ENCODE peak calls at places on chromosomes 6 and 20, in five cellular contexts. One of them, this sample, is unnamed.

GRCh38 chr20:44217342-44218092 is 6.9 kb upstream of the OSER1 start:
- DNase-seq in stimulated activated CD8-positive, alpha-beta memory T cell treated with anti-CD3 and anti-CD28 coated beads, Interleukin-4, amount 100 ng/mL, for 24 hours: peak
- DNase-seq in neural crest cell: peak
- DNase-seq in GF-D8: peak
- DNase-seq in WTC11: peak
- DNase-seq in this sample: peak

GRCh38 chr6:44444853-44445252 is 57.3 kb downstream of the CDC5L start:
- DNase-seq in GF-D8: no peak
- DNase-seq in WTC11: no peak
- DNase-seq in neural crest cell: no peak
- DNase-seq in stimulated activated CD8-positive, alpha-beta memory T cell treated with anti-CD3 and anti-CD28 coated beads, Interleukin-4, amount 100 ng/mL, for 24 hours: no peak
- DNase-seq in this sample: no peak

GRCh38 chr6:81988871-81989270 is 236.4 kb upstream of the TENT5A start:
- DNase-seq in WTC11: no peak
- DNase-seq in neural crest cell: no peak
- DNase-seq in stimulated activated CD8-positive, alpha-beta memory T cell treated with anti-CD3 and anti-CD28 coated beads, Interleukin-4, amount 100 ng/mL, for 24 hours: no peak
- DNase-seq in GF-D8: no peak
- DNase-seq in this sample: no peak

GRCh38 chr6:39330476-39330875 is 8.0 kb upstream of the KCNK16 start:
- DNase-seq in WTC11: no peak
- DNase-seq in GF-D8: no peak
- DNase-seq in neural crest cell: no peak
- DNase-seq in stimulated activated CD8-positive, alpha-beta memory T cell treated with anti-CD3 and anti-CD28 coated beads, Interleukin-4, amount 100 ng/mL, for 24 hours: no peak
- DNase-seq in this sample: no peak

GRCh38 chr20:8424010-8424409 is 291.9 kb downstream of the PLCB1 start:
- DNase-seq in WTC11: no peak
- DNase-seq in GF-D8: no peak
- DNase-seq in neural crest cell: no peak
- DNase-seq in stimulated activated CD8-positive, alpha-beta memory T cell treated with anti-CD3 and anti-CD28 coated beads, Interleukin-4, amount 100 ng/mL, for 24 hours: no peak
- DNase-seq in this sample: no peak

GRCh38 chr20:61569836-61570235 is 317.8 kb downstream of the CDH4 start:
- DNase-seq in neural crest cell: no peak
- DNase-seq in WTC11: no peak
- DNase-seq in GF-D8: no peak
- DNase-seq in stimulated activated CD8-positive, alpha-beta memory T cell treated with anti-CD3 and anti-CD28 coated beads, Interleukin-4, amount 100 ng/mL, for 24 hours: no peak
- DNase-seq in this sample: no peak

GRCh38 chr20:46575394-46575793 is 24.9 kb upstream of the OCSTAMP start:
- DNase-seq in WTC11: no peak
- DNase-seq in neural crest cell: no peak
- DNase-seq in stimulated activated CD8-positive, alpha-beta memory T cell treated with anti-CD3 and anti-CD28 coated beads, Interleukin-4, amount 100 ng/mL, for 24 hours: no peak
- DNase-seq in GF-D8: no peak
- DNase-seq in this sample: no peak

GRCh38 chr6:108585921-108586320 is 25.2 kb downstream of the FOXO3 start:
- DNase-seq in stimulated activated CD8-positive, alpha-beta memory T cell treated with anti-CD3 and anti-CD28 coated beads, Interleukin-4, amount 100 ng/mL, for 24 hours: no peak
- DNase-seq in GF-D8: no peak
- DNase-seq in WTC11: no peak
- DNase-seq in neural crest cell: no peak
- DNase-seq in this sample: no peak

GRCh38 chr20:54608039-54608745 is 132.8 kb downstream of the DOK5 start:
- DNase-seq in neural crest cell: no peak
- DNase-seq in stimulated activated CD8-positive, alpha-beta memory T cell treated with anti-CD3 and anti-CD28 coated beads, Interleukin-4, amount 100 ng/mL, for 24 hours: no peak
- DNase-seq in GF-D8: no peak
- DNase-seq in WTC11: no peak
- DNase-seq in this sample: no peak

GRCh38 chr6:67131827-67132226 is 1424.8 kb upstream of the EYS start:
- DNase-seq in GF-D8: no peak
- DNase-seq in stimulated activated CD8-positive, alpha-beta memory T cell treated with anti-CD3 and anti-CD28 coated beads, Interleukin-4, amount 100 ng/mL, for 24 hours: no peak
- DNase-seq in WTC11: no peak
- DNase-seq in neural crest cell: no peak
- DNase-seq in this sample: no peak

GRCh38 chr20:8492182-8492581 is 360.1 kb downstream of the PLCB1 start:
- DNase-seq in neural crest cell: no peak
- DNase-seq in stimulated activated CD8-positive, alpha-beta memory T cell treated with anti-CD3 and anti-CD28 coated beads, Interleukin-4, amount 100 ng/mL, for 24 hours: no peak
- DNase-seq in GF-D8: no peak
- DNase-seq in WTC11: no peak
- DNase-seq in this sample: no peak

GRCh38 chr20:51093240-51093763 is 70.4 kb upstream of the KCNG1 start:
- DNase-seq in stimulated activated CD8-positive, alpha-beta memory T cell treated with anti-CD3 and anti-CD28 coated beads, Interleukin-4, amount 100 ng/mL, for 24 hours: no peak
- DNase-seq in neural crest cell: no peak
- DNase-seq in GF-D8: no peak
- DNase-seq in WTC11: no peak
- DNase-seq in this sample: no peak

GRCh38 chr6:68875403-68875802 is 240.3 kb downstream of the ADGRB3 start:
- DNase-seq in WTC11: no peak
- DNase-seq in GF-D8: no peak
- DNase-seq in neural crest cell: no peak
- DNase-seq in stimulated activated CD8-positive, alpha-beta memory T cell treated with anti-CD3 and anti-CD28 coated beads, Interleukin-4, amount 100 ng/mL, for 24 hours: no peak
- DNase-seq in this sample: no peak

GRCh38 chr20:48294196-48294595 is 508.9 kb upstream of the SULF2 start:
- DNase-seq in stimulated activated CD8-positive, alpha-beta memory T cell treated with anti-CD3 and anti-CD28 coated beads, Interleukin-4, amount 100 ng/mL, for 24 hours: no peak
- DNase-seq in neural crest cell: no peak
- DNase-seq in WTC11: no peak
- DNase-seq in GF-D8: no peak
- DNase-seq in this sample: no peak

GRCh38 chr6:149248688-149249369 is 68.7 kb upstream of the TAB2 start:
- DNase-seq in neural crest cell: no peak
- DNase-seq in WTC11: no peak
- DNase-seq in GF-D8: no peak
- DNase-seq in stimulated activated CD8-positive, alpha-beta memory T cell treated with anti-CD3 and anti-CD28 coated beads, Interleukin-4, amount 100 ng/mL, for 24 hours: no peak
- DNase-seq in this sample: no peak

GRCh38 chr20:17969276-17969883 is 562 bp downstream of the MGME1 start:
- DNase-seq in stimulated activated CD8-positive, alpha-beta memory T cell treated with anti-CD3 and anti-CD28 coated beads, Interleukin-4, amount 100 ng/mL, for 24 hours: no peak
- DNase-seq in WTC11: no peak
- DNase-seq in neural crest cell: no peak
- DNase-seq in GF-D8: no peak
- DNase-seq in this sample: no peak

GRCh38 chr20:38804682-38805501 is 605 bp upstream of the PPP1R16B start:
- DNase-seq in neural crest cell: no peak
- DNase-seq in stimulated activated CD8-positive, alpha-beta memory T cell treated with anti-CD3 and anti-CD28 coated beads, Interleukin-4, amount 100 ng/mL, for 24 hours: peak
- DNase-seq in WTC11: peak
- DNase-seq in GF-D8: peak
- DNase-seq in this sample: peak

GRCh38 chr20:48282591-48283228 is 497.4 kb upstream of the SULF2 start:
- DNase-seq in GF-D8: no peak
- DNase-seq in WTC11: no peak
- DNase-seq in stimulated activated CD8-positive, alpha-beta memory T cell treated with anti-CD3 and anti-CD28 coated beads, Interleukin-4, amount 100 ng/mL, for 24 hours: no peak
- DNase-seq in neural crest cell: no peak
- DNase-seq in this sample: no peak

This sample was measured in iPS DF 6.9.